ENCODE peak calls at places on chromosomes 2 and 18, in ten cellular contexts. H, K, N, Y, D, T, O, R, S and M are unnamed samples.
A peak's percentile ranks its signal among the peaks of the same experiment; 100 is the strongest.

GRCh38 chr18:38805256-38805655 is 1239.7 kb upstream of the CELF4 start:
- DNase-seq in H (no peak), K (no peak), N (no peak), Y (no peak), D (no peak), T (no peak), O (peak; percentile 19), R (no peak), S (no peak), M (no peak)

GRCh38 chr2:13550832-13551231 is 834.1 kb downstream of the TRIB2 start:
- DNase-seq in H (no peak), K (no peak), N (no peak), Y (no peak), D (no peak), T (no peak), O (no peak), R (no peak), S (no peak), M (no peak)

GRCh38 chr2:7994397-7994951 is 687.4 kb upstream of the ID2 start:
- DNase-seq in H (no peak), K (peak; percentile 41), N (no peak), Y (no peak), D (no peak), T (no peak), O (peak; percentile 12), R (no peak), S (peak; percentile 74), M (peak; percentile 80)

GRCh38 chr18:8825273-8825672 is 119.9 kb downstream of the MTCL1 start:
- DNase-seq in H (no peak), K (no peak), N (no peak), Y (no peak), D (no peak), T (no peak), O (no peak), R (no peak), S (no peak), M (no peak)

GRCh38 chr2:218398437-218399390 is 954 bp upstream of the CTDSP1 start:
- DNase-seq in H (peak; percentile 71), K (peak; percentile 70), N (peak; percentile 76), Y (no peak), D (no peak), T (no peak), O (peak; percentile 82), R (peak; percentile 58), S (peak; percentile 95), M (peak; percentile 49)

GRCh38 chr18:38539373-38539772 is 973.8 kb upstream of the CELF4 start:
- DNase-seq in H (no peak), K (no peak), N (no peak), Y (no peak), D (no peak), T (no peak), O (peak; percentile 72), R (no peak), S (no peak), M (no peak)

GRCh38 chr18:56389190-56389589 is 249.2 kb downstream of the TXNL1 start:
- DNase-seq in H (no peak), K (no peak), N (no peak), Y (no peak), D (no peak), T (no peak), O (peak; percentile 6), R (no peak), S (no peak), M (no peak)

GRCh38 chr2:38692636-38693318 is 26.9 kb downstream of the GALM start:
- DNase-seq in H (no peak), K (peak; percentile 92), N (peak; percentile 66), Y (no peak), D (no peak), T (no peak), O (no peak), R (no peak), S (no peak), M (no peak)

GRCh38 chr2:214410918-214411554 is at the start of gene VWC2L:
- DNase-seq in H (peak; percentile 76), K (peak; percentile 63), N (peak; percentile 34), Y (peak; percentile 56), D (peak; percentile 18), T (peak; percentile 71), O (peak; percentile 92), R (no peak), S (peak; percentile 84), M (peak; percentile 68)

GRCh38 chr2:35297403-35297802 is 1058.2 kb upstream of the CRIM1 start:
- DNase-seq in H (no peak), K (no peak), N (no peak), Y (no peak), D (no peak), T (no peak), O (no peak), R (no peak), S (no peak), M (no peak)

GRCh38 chr2:35301349-35301748 is 1054.2 kb upstream of the CRIM1 start:
- DNase-seq in H (no peak), K (no peak), N (no peak), Y (no peak), D (no peak), T (no peak), O (no peak), R (no peak), S (no peak), M (no peak)

GRCh38 chr2:35293261-35293660 is 1062.3 kb upstream of the CRIM1 start:
- DNase-seq in H (no peak), K (no peak), N (no peak), Y (no peak), D (no peak), T (no peak), O (peak; percentile 79), R (no peak), S (no peak), M (no peak)

GRCh38 chr2:35294636-35295263 is 1060.8 kb upstream of the CRIM1 start:
- DNase-seq in H (no peak), K (no peak), N (no peak), Y (no peak), D (no peak), T (no peak), O (no peak), R (no peak), S (no peak), M (no peak)

GRCh38 chr2:35298493-35298892 is 1057.1 kb upstream of the CRIM1 start:
- DNase-seq in H (peak; percentile 53), K (no peak), N (no peak), Y (no peak), D (no peak), T (no peak), O (no peak), R (no peak), S (peak; percentile 55), M (peak; percentile 9)
- H3K4me3 ChIP-seq in H (no peak overlapping the region), K (no peak overlapping the region), N (no peak overlapping the region), Y (no peak overlapping the region), D (no peak overlapping the region), T (no peak overlapping the region), O (no peak overlapping the region), R (no peak overlapping the region), S (no peak overlapping the region), M (no peak overlapping the region)

DNA sequence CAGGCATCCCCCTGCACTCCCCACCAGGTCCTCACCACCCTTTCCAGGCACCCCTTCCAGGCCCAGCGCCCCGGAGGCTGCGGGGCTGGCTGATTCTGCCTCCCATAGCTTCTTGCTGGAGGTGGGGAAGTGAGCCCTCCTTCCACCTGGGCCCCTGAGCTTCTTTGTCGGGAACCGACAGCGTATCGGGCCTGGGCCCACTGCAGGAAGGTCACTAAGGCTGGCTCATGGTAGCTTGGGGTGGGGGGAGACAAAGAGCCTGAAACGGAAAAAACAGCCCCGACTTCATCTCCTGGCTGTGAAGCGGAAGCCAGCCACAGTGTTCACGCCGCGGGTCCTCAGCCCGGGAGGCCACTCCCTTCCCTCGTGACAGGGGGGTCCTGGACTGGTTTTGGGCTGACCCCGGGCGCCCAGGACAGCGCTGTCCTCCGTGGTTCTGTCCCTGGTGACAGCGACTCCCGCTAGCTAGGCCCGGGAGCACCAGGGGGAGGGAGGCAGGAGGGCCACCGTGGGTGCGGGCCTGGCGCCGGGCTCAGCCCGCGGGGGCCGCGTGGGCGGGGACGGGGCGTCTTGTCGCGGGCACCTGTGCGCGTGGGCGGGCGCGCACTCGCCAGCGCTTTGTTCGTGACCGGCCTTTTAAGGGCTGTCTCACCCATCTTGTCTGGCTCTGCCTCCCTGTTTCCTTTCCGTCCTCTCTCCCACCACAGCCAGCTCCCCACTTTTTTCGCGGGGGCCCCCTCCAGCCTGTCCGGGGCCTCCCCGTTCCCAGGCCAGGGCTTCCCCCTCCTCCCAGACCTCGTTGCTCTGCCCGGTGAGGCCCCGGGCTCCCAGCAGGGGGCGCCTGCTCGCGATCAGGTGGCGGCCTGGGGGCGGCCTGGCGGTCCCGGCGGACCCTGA is 64.9 kb downstream of the DNMT3A start:
- DNase-seq in H (no peak), K (peak; percentile 44), N (peak; percentile 30), Y (no peak), D (no peak), T (peak; percentile 11), O (peak; percentile 84), R (peak; percentile 71), S (peak; percentile 91), M (no peak)
- H3K4me3 ChIP-seq in H (no peak overlapping the region), K (peak overlapping the region; percentile 28), N (no peak overlapping the region), Y (no peak overlapping the region), D (no peak overlapping the region), T (no peak overlapping the region), O (peak overlapping the region; percentile 28), R (peak overlapping the region; percentile 47), S (peak overlapping the region; percentile 24), M (no peak overlapping the region)

DNA sequence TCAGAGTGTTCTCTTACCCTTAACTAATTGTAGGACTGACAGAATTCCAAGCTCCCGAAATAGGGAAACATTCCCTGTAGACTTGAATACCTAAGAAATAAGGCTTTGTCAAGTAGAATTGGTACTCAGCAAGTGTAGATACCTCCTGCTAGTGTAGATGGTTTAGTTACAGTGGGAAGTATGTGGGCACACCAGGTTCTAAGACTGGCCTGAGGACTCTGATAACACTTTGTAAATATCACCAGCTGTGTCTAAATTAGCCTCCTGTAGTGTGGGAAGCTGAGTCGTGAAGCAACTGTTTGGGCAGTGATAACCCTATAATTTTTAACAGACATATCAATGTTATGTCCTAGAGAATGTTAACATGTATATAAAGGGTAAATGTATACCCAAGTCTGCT is 304.5 kb downstream of the SLC8A1 start:
- DNase-seq in H (no peak), K (no peak), N (no peak), Y (no peak), D (no peak), T (no peak), O (no peak), R (no peak), S (no peak), M (no peak)
- H3K4me3 ChIP-seq in H (no peak overlapping the region), K (no peak overlapping the region), N (no peak overlapping the region), Y (no peak overlapping the region), D (no peak overlapping the region), T (no peak overlapping the region), O (no peak overlapping the region), R (no peak overlapping the region), S (no peak overlapping the region), M (no peak overlapping the region)

DNA sequence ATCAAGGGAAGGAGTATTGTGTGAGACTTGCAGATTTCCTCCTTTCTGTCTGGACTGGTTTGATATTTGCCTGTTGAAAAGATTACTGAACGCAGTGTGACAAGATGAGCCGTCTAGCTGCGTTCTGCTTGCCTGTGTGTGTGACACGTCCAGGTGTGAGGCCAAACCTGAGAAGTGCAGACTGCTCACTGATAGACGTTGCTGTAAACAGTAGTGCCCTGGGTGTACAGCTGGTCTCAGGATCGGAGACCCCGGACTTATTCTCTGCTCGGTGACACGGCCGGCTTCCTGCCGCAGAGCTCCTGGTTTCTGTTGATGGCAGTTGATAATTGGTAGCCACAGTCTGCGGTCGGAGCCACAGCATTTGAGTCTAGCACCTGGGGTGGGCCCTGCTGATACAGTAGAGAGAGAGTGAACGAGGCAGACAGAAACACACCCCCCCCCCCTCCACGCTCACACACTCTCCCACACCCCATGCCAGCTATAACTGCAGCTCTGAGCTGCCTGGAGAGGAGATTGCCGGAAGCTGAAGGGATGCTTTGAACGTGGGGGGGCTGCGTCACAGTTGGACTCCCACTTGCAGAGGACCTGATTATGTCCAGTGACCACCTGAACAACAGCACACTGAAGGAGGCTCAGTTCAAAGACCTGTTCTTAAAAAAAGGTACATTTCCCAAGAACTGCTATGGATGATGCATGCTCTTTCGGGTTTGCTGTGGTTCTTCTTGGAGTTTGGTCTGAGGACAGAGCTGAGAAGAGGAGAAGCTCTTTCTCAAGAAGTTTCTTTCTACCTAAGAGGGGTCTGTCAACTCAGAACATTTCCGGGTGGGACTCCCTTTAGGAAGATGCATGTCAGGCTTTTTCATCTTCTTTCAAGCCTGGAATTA is 114.0 kb downstream of the FAM210A start:
- DNase-seq in H (no peak), K (no peak), N (no peak), Y (no peak), D (no peak), T (peak; percentile 96), O (no peak), R (peak; percentile 66), S (no peak), M (peak; percentile 21)
- H3K4me3 ChIP-seq in H (no peak overlapping the region), K (no peak overlapping the region), N (no peak overlapping the region), Y (peak overlapping the region; percentile 15), D (peak overlapping the region; percentile 10), T (peak overlapping the region; percentile 63), O (no peak overlapping the region), R (peak overlapping the region; percentile 33), S (peak overlapping the region; percentile 46), M (peak overlapping the region; percentile 60)